ENCODE peak calls at places on chromosomes 1 and 21, in five cellular contexts. Z is stimulated activated CD4-positive, alpha-beta T cell treated with anti-CD3 and anti-CD28 coated beads, Interleukin-1b, Interleukin-23, amount 100 ng/mL, for 1 hour; A is GM04503; U is prostate gland; H is stimulated activated CD8-positive, alpha-beta memory T cell treated with anti-CD3 and anti-CD28 coated beads, Interleukin-4, amount 100 ng/mL, for 24 hours. B is an unnamed sample.
A peak's percentile ranks its signal among the peaks of the same experiment; 100 is the strongest.

GRCh38 chr1:233863901-233864545 is 40.5 kb upstream of the SLC35F3 start:
- DNase-seq in Z (no peak), A (no peak), U (no peak), H (no peak), B (no peak)

GRCh38 chr1:53394306-53394705 is 64.9 kb upstream of the DMRTB1 start:
- DNase-seq in Z (no peak), A (no peak), U (no peak), H (no peak), B (no peak)

GRCh38 chr21:40271169-40271568 is 403.9 kb downstream of the PCP4 start:
- DNase-seq in Z (no peak), A (no peak), U (no peak), H (no peak), B (no peak)

GRCh38 chr1:226638001-226638601 is 89.5 kb downstream of the STUM start:
- DNase-seq in Z (no peak), A (no peak), U (no peak), H (no peak), B (no peak)

GRCh38 chr1:241762713-241763339 is 85.2 kb upstream of the EXO1 start:
- DNase-seq in Z (no peak), A (no peak), U (no peak), H (no peak), B (no peak)

GRCh38 chr1:11918779-11919519 is 7.3 kb downstream of the KIAA2013 start:
- DNase-seq in Z (no peak), A (peak; percentile 56), U (peak; percentile 62), H (no peak), B (no peak)

GRCh38 chr21:36125513-36126121 is 9.3 kb upstream of the CBR3 start:
- DNase-seq in Z (no peak), A (no peak), U (peak; percentile 54), H (peak; percentile 43), B (no peak)

GRCh38 chr1:92030701-92031107 is 919 bp downstream of the EPHX4 start:
- DNase-seq in Z (no peak), A (no peak), U (no peak), H (no peak), B (peak; percentile 8)

GRCh38 chr1:18288609-18289219 is 181.1 kb downstream of the IGSF21 start:
- DNase-seq in Z (no peak), A (no peak), U (peak; percentile 17), H (no peak), B (no peak)

GRCh38 chr21:43886565-43886964 is 21.5 kb downstream of the AGPAT3 start:
- DNase-seq in Z (no peak), A (no peak), U (no peak), H (no peak), B (no peak)

B was measured in SW 1271.